ENCODE peak calls at places on chromosomes 7 and 10, in four cellular contexts. W is CD8-positive, alpha-beta T cell; A is astrocyte of the cerebellum; V is H7. O is an unnamed sample.

GRCh38 chr7:46880508-46881196 is 701.3 kb downstream of the TNS3 start:
- DNase-seq in W (no peak), A (no peak), V (no peak), O (no peak)

GRCh38 chr7:56537477-56537876 is 421.3 kb upstream of the NUPR2 start:
- DNase-seq in W (no peak), A (no peak), V (no peak), O (no peak)

GRCh38 chr7:68505721-68506120 is 1092.6 kb upstream of the AUTS2 start:
- DNase-seq in W (no peak), A (no peak), V (no peak), O (no peak)

GRCh38 chr7:142892941-142893340 is 7.4 kb upstream of the TRPV6 start:
- DNase-seq in W (no peak), A (no peak), V (no peak), O (no peak)

GRCh38 chr10:100186253-100186780 is 488 bp upstream of the ERLIN1 start:
- DNase-seq in W (no peak), A (peak; percentile 19), V (peak; percentile 47), O (no peak)

GRCh38 chr7:137667633-137668387 is 179.0 kb downstream of the DGKI start:
- DNase-seq in W (no peak), A (peak; percentile 55), V (no peak), O (peak; percentile 46)

GRCh38 chr10:86264481-86265231 is 101.9 kb downstream of the GRID1 start:
- DNase-seq in W (no peak), A (no peak), V (no peak), O (no peak)

GRCh38 chr10:96289218-96289910 is 14.9 kb upstream of the DNTT start:
- DNase-seq in W (no peak), A (no peak), V (no peak), O (no peak)

GRCh38 chr10:78742730-78743615 is 325.8 kb upstream of the ZMIZ1 start:
- DNase-seq in W (no peak), A (no peak), V (no peak), O (no peak)

GRCh38 chr10:71933651-71934050 is 30.5 kb upstream of the CHST3 start:
- DNase-seq in W (peak; percentile 28), A (no peak), V (no peak), O (no peak)

GRCh38 chr7:116239019-116239418 is 28.7 kb downstream of the TES start:
- DNase-seq in W (no peak), A (no peak), V (no peak), O (no peak)

GRCh38 chr7:68984331-68984730 is 613.9 kb upstream of the AUTS2 start:
- DNase-seq in W (no peak), A (no peak), V (no peak), O (no peak)

GRCh38 chr10:46020871-46021553 is 9.4 kb downstream of the NCOA4 start:
- DNase-seq in W (no peak), A (no peak), V (no peak), O (no peak)

GRCh38 chr7:149598721-149599308 is 101.2 kb upstream of the ZNF746 start:
- DNase-seq in W (no peak), A (peak; percentile 22), V (peak; percentile 70), O (no peak)

GRCh38 chr7:31314781-31315180 is 25.7 kb downstream of the NEUROD6 start:
- DNase-seq in W (no peak), A (no peak), V (no peak), O (no peak)

GRCh38 chr10:123573236-123574147 is 92.7 kb upstream of the GPR26 start:
- DNase-seq in W (no peak), A (no peak), V (peak; percentile 93), O (no peak)

GRCh38 chr10:775245-776075 is 86.0 kb upstream of the DIP2C start:
- DNase-seq in W (no peak), A (no peak), V (peak; percentile 43), O (no peak)

GRCh38 chr7:90455163-90456030 is 14.0 kb upstream of the PTTG1IP2 start:
- DNase-seq in W (no peak), A (peak; percentile 27), V (peak; percentile 39), O (no peak)

GRCh38 chr7:127978421-127978820 is 52.8 kb downstream of the LRRC4 start:
- DNase-seq in W (no peak), A (no peak), V (no peak), O (no peak)

GRCh38 chr10:71193516-71193915 is 18.9 kb upstream of the UNC5B start:
- DNase-seq in W (no peak), A (no peak), V (no peak), O (no peak)

GRCh38 chr7:159102681-159103381 is 41.8 kb downstream of the VIPR2 start:
- DNase-seq in W (no peak), A (no peak), V (peak; percentile 60), O (no peak)

GRCh38 chr10:72263613-72264241 is 10.0 kb upstream of the DDIT4 start:
- DNase-seq in W (peak; percentile 62), A (no peak), V (no peak), O (no peak)

GRCh38 chr10:3477683-3478082 is 305.1 kb upstream of the PITRM1 start:
- DNase-seq in W (no peak), A (no peak), V (no peak), O (peak; percentile 78)

GRCh38 chr10:62618576-62619408 is 185.7 kb upstream of the ADO start:
- DNase-seq in W (no peak), A (peak; percentile 16), V (no peak), O (no peak)

GRCh38 chr10:58791137-58791536 is 278.5 kb downstream of the BICC1 start:
- DNase-seq in W (no peak), A (peak; percentile 40), V (no peak), O (no peak)

GRCh38 chr7:50406935-50407334 is 43.2 kb downstream of the FIGNL1 start:
- DNase-seq in W (no peak), A (no peak), V (no peak), O (no peak)

GRCh38 chr7:127208351-127208750 is 44.4 kb downstream of the GRM8 start:
- DNase-seq in W (no peak), A (no peak), V (no peak), O (peak; percentile 13)

GRCh38 chr7:73827568-73828106 is 3.2 kb upstream of the CLDN4 start:
- DNase-seq in W (no peak), A (no peak), V (peak; percentile 72), O (no peak)

GRCh38 chr7:2937701-2938513 is 93.8 kb upstream of the GNA12 start:
- DNase-seq in W (no peak), A (no peak), V (peak; percentile 51), O (no peak)

GRCh38 chr10:80454526-80455460 is 683 bp downstream of the TSPAN14 start:
- DNase-seq in W (no peak), A (no peak), V (peak; percentile 78), O (no peak)

GRCh38 chr7:78176186-78176585 is 377.6 kb downstream of the PHTF2 start:
- DNase-seq in W (no peak), A (peak; percentile 75), V (no peak), O (no peak)

GRCh38 chr10:33334170-33334838 is at the start of gene NRP1:
- DNase-seq in W (no peak), A (no peak), V (peak; percentile 72), O (no peak)

GRCh38 chr10:29353887-29354561 is 65.2 kb downstream of the LYZL1 start:
- DNase-seq in W (no peak), A (no peak), V (no peak), O (no peak)

GRCh38 chr10:83809001-83809400 is 330.3 kb upstream of the GHITM start:
- DNase-seq in W (no peak), A (no peak), V (no peak), O (no peak)

GRCh38 chr7:107103369-107103768 is 58.9 kb downstream of the PRKAR2B start:
- DNase-seq in W (no peak), A (no peak), V (no peak), O (no peak)

GRCh38 chr10:83190614-83191013 is 948.7 kb upstream of the GHITM start:
- DNase-seq in W (no peak), A (no peak), V (no peak), O (no peak)

GRCh38 chr10:6141296-6142151 is 52.7 kb downstream of the RBM17 start:
- DNase-seq in W (no peak), A (peak; percentile 56), V (peak; percentile 40), O (no peak)

GRCh38 chr7:134302120-134302519 is 14.6 kb downstream of the SLC35B4 start:
- DNase-seq in W (no peak), A (no peak), V (no peak), O (no peak)

GRCh38 chr10:14543048-14543903 is 212.6 kb upstream of the FRMD4A start:
- DNase-seq in W (peak; percentile 74), A (no peak), V (no peak), O (no peak)

GRCh38 chr10:73857446-73857845 is 16.9 kb downstream of the CAMK2G start:
- DNase-seq in W (no peak), A (peak; percentile 52), V (no peak), O (no peak)

DNA sequence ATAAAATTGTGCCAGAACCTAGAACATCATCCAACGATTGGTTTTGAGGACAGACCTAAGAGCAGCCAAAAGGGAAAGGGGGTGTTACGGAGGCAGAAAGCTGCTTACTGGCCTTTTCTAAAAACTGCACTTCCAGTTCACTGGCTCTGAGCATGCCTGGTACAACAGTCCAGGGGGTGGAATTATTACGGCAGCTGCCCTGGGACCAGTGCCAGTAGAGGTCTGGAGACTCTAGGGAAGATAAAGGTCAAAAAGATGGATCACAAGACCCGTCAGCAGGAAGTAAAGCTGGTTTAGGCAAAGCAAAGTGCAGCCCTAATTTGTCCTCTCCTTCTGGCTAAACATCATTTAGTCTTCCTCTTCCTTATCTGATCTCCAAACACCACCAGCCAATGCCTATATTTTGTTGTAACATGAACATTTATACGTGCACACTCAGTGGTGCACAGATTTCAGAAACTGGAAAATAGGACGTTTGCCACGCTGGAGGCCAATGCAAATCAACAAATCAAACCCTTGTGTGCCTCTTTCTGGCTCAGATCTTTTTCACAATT is 216.4 kb upstream of the DPP6 start:
- DNase-seq in W (no peak), A (no peak), V (no peak), O (no peak)
- H3K4me3 ChIP-seq in W (no peak overlapping the region), A (no peak overlapping the region), V (no peak overlapping the region), O (no peak overlapping the region)

GRCh38 chr10:48759113-48759901 is 74.6 kb downstream of the WDFY4 start:
- DNase-seq in W (no peak), A (no peak), V (no peak), O (peak; percentile 30)
- H3K4me3 ChIP-seq in W (no peak overlapping the region), A (no peak overlapping the region), V (no peak overlapping the region), O (no peak overlapping the region)

DNA sequence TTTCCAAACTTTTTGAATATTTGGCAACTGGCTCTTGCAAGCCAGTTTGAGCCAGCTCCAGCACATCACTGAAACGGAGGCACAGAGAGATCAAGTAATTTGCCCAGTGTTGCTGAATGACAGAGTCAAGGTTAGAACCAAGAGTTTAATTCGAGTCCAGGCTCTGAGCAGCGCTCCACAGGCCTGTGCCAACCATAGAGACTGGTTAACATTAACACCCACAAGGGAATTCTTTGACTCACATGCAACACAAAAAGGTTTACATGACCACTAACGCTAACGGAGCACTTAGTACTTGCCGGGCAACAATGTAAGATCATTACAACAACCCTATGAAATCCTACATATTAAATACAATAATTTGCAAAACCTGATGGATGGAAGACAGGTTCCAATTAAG is 1.5 kb downstream of the RGS10 start:
- DNase-seq in W (no peak), A (no peak), V (no peak), O (peak; percentile 16)
- H3K4me3 ChIP-seq in W (peak overlapping the region; percentile 90), A (peak overlapping the region; percentile 71), V (no peak overlapping the region), O (peak overlapping the region; percentile 68)

GRCh38 chr10:92175164-92175563 is 115.7 kb downstream of the CPEB3 start:
- DNase-seq in W (no peak), A (no peak), V (no peak), O (no peak)
- H3K4me3 ChIP-seq in W (no peak overlapping the region), A (no peak overlapping the region), V (no peak overlapping the region), O (no peak overlapping the region)

GRCh38 chr10:60042959-60043358 is 136.6 kb upstream of the CCDC6 start:
- DNase-seq in W (no peak), A (no peak), V (no peak), O (no peak)
- H3K4me3 ChIP-seq in W (no peak overlapping the region), A (no peak overlapping the region), V (no peak overlapping the region), O (no peak overlapping the region)

GRCh38 chr10:7407368-7408002 is 3.3 kb downstream of the SFMBT2 start:
- DNase-seq in W (no peak), A (no peak), V (peak; percentile 72), O (no peak)
- H3K4me3 ChIP-seq in W (peak overlapping the region; percentile 96), A (peak overlapping the region; percentile 74), V (peak overlapping the region; percentile 73), O (peak overlapping the region; percentile 63)

O was measured in epithelial cell of proximal tubule.